ENCODE peak calls at places on chromosome 14, in four cellular contexts. D is breast epithelium, N is stomach, U is upper lobe of left lung. K is an unnamed sample. For H3K27me3, the result is how much of the 10 kb centered on the place peaks cover.

GRCh38 chr14:84826349-84826748 is 703.6 kb upstream of the FLRT2 start:
- DNase-seq in D (no peak), N (no peak), U (no peak), K (no peak)

GRCh38 chr14:94407906-94408305 is 19.5 kb upstream of the SERPINA1 start:
- DNase-seq in D (no peak), N (no peak), U (no peak), K (no peak)

GRCh38 chr14:88296343-88296742 is 26.7 kb downstream of the KCNK10 start:
- DNase-seq in D (no peak), N (no peak), U (no peak), K (no peak)

GRCh38 chr14:35365130-35366047 is 39.2 kb downstream of the NFKBIA start:
- DNase-seq in D (peak), N (peak), U (peak), K (peak)

GRCh38 chr14:90467501-90467900 is 70.7 kb downstream of the CALM1 start:
- DNase-seq in D (no peak), N (no peak), U (no peak), K (no peak)

GRCh38 chr14:45039390-45039789 is 44.5 kb upstream of the PRPF39 start:
- DNase-seq in D (no peak), N (no peak), U (no peak), K (no peak)

GRCh38 chr14:50319721-50320120 is 7.6 kb downstream of the DMAC2L start:
- DNase-seq in D (no peak), N (no peak), U (no peak), K (no peak)

GRCh38 chr14:106129274-106129673 is 602.9 kb downstream of the TMEM121 start:
- DNase-seq in D (no peak), N (no peak), U (no peak), K (no peak)

GRCh38 chr14:60647081-60647836 is 2.0 kb downstream of the SIX1 start:
- DNase-seq in D (no peak), N (no peak), U (no peak), K (no peak)

GRCh38 chr14:26917086-26917485 is 319.3 kb upstream of the NOVA1 start:
- DNase-seq in D (no peak), N (no peak), U (no peak), K (no peak)

GRCh38 chr14:77314043-77314442 is 6.6 kb downstream of the POMT2 start:
- DNase-seq in D (peak), N (no peak), U (no peak), K (peak)

GRCh38 chr14:77565289-77566081 is 51.0 kb downstream of the SPTLC2 start:
- DNase-seq in D (no peak), N (no peak), U (no peak), K (no peak)

GRCh38 chr14:72595152-72595551 is 298.7 kb downstream of the DPF3 start:
- DNase-seq in D (no peak), N (no peak), U (no peak), K (no peak)

GRCh38 chr14:95730126-95730525 is 16.2 kb upstream of the TCL1A start:
- DNase-seq in D (no peak), N (no peak), U (no peak), K (no peak)

GRCh38 chr14:36279306-36280244 is 40.9 kb downstream of the MBIP start:
- DNase-seq in D (no peak), N (no peak), U (no peak), K (no peak)

GRCh38 chr14:32698831-32699230 is 239.8 kb upstream of the NPAS3 start:
- DNase-seq in D (no peak), N (no peak), U (no peak), K (no peak)

GRCh38 chr14:72521045-72521444 is 372.9 kb downstream of the DPF3 start:
- DNase-seq in D (no peak), N (no peak), U (no peak), K (no peak)

GRCh38 chr14:77206261-77206824 is 24.7 kb downstream of the TMEM63C start:
- DNase-seq in D (no peak), N (no peak), U (no peak), K (no peak)

GRCh38 chr14:66295386-66295785 is 190.8 kb upstream of the CCDC196 start:
- DNase-seq in D (no peak), N (no peak), U (no peak), K (no peak)

GRCh38 chr14:72643317-72643801 is 250.5 kb downstream of the DPF3 start:
- DNase-seq in D (peak), N (no peak), U (no peak), K (no peak)

GRCh38 chr14:70008457-70008856 is 129.2 kb downstream of the SMOC1 start:
- DNase-seq in D (no peak), N (no peak), U (no peak), K (no peak)

GRCh38 chr14:71478542-71478941 is 453.7 kb upstream of the RGS6 start:
- DNase-seq in D (no peak), N (no peak), U (no peak), K (no peak)

GRCh38 chr14:67602995-67603545 is 3.0 kb upstream of the PIGH start:
- DNase-seq in D (no peak), N (no peak), U (no peak), K (no peak)

GRCh38 chr14:61841145-61841544 is 78.9 kb downstream of the SNAPC1 start:
- DNase-seq in D (no peak), N (no peak), U (no peak), K (no peak)

GRCh38 chr14:76708028-76708427 is 53.2 kb upstream of the VASH1 start:
- DNase-seq in D (no peak), N (no peak), U (no peak), K (no peak)

GRCh38 chr14:28762290-28762948 is 4.2 kb upstream of the FOXG1 start:
- DNase-seq in D (no peak), N (no peak), U (no peak), K (no peak)
- H3K27me3 ChIP-seq in D (under half), N (half or more), U (under half), K (half or more)

DNA sequence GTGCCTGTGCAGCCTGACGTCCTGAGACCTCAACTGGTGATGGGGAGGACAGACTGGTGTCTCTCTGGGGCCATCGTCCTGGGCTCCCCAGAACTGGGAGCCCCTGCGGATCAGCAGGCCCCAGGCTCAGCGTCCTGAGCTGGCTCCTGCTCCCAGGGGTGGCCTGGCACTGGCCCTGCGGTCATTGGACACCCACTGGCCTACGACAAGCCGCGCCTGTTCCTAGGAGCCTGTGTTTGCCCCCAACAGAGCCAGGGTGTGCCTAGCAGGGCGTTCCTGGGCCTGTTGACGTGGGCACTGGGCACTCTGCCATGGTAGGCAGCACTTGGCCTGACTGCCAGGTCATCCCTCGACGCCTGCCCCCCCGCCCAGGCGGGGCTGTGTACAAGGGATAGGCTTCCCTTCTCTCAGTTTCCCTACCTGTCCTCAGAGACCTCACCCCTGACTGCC is 8.4 kb downstream of the ADSS1 start:
- DNase-seq in D (no peak), N (peak), U (peak), K (no peak)
- TF ChIP-seq POLR2AphosphoS5 in D (no peak), N (peak), U (no peak), K (no peak)

GRCh38 chr14:22766457-22767322 is at the start of gene OXA1L:
- DNase-seq in D (peak), N (peak), U (peak), K (peak)
- TF ChIP-seq POLR2A in D (peak), N (no peak), U (peak), K (peak)

DNA sequence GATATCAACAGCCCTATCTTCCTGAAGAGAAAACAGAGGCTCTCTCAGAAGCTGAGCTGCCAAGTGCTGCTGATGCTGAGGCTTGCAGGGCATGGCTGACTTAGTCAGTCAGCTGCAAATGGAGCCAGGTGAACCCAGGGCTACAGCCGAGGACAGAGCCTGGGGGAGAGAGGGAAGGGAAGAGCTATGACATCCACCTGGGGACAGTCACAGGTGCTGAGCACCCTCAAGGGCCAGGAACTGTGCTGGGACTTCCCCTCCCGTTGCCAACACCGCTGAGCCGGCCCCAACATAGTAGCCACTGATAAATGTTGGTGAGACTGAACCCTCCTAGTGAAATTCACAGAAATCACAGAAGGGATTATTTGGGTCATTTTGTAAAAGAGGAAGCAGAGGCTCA is 6.7 kb upstream of the CHGA start:
- DNase-seq in D (no peak), N (no peak), U (no peak), K (no peak)
- H3K27me3 ChIP-seq in D (under half), N (half or more), U (under half), K (under half)

DNA sequence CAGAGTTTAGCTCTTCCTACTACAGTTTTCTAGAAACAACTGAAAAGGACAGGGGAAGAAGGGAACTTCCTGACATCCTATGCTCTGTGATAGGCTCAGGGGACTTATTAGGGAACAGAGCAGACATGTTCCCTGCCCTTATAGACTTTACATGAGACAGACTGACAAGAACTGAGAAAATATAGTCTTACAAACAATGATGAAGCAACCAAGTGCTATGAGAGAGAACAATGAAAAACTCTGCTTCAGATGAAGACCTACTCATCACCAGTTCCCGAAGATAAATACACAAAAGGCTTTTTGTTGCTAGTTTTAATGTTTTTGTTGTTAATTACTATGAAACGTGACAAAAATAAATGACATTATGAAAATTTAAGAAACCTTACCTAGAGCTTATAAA is 115.3 kb downstream of the SEC23A start:
- DNase-seq in D (no peak), N (no peak), U (no peak), K (no peak)
- TF ChIP-seq POLR2AphosphoS5 in D (no peak), N (no peak), U (no peak), K (no peak)

GRCh38 chr14:37416264-37416663 is 178.8 kb downstream of the FOXA1 start:
- DNase-seq in D (no peak), N (no peak), U (no peak), K (no peak)
- TF ChIP-seq POLR2A in D (no peak), N (no peak), U (no peak), K (no peak)

DNA sequence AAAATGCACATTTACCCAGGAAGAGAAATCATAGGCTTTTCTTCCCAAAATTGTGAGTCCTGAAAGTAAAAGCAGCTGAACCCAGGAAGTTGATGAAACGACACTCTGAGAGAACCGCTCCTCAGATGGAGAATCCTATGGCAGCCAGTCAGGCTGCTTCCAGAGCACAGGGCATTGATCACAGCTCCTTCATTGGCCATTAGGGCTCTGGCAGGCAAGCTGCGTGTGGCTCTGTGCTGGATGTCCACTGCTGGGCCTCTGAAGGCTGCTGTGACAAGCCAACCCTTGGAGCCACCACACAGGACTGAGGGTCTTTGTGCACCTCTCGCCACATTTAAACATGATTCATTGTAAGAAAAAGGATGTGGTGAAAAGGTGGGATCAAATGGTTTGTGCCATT is 89.4 kb downstream of the EXOC5 start:
- DNase-seq in D (no peak), N (no peak), U (no peak), K (no peak)
- H3K27me3 ChIP-seq in D (under half), N (under half), U (under half), K (under half)

DNA sequence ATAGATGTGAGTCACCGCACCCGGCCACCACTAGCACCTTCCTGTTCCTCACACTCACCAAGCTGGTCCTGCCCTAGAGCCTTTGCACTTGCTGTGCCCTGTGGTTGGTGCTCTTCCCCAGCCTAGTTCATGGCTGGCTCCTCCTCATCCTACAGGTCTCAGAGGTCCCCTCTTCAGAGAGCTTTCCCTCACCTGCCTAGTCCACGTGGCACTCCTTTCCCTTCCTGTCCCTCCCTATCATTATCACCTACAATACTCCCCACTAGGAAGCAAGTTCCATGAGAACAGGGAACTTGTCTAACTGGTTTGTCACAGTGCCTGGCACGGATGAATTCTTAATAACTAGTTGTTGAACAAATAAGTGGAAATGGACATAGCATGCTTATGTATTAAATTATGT is 24.0 kb upstream of the TMED10 start:
- DNase-seq in D (peak), N (peak), U (peak), K (no peak)
- TF ChIP-seq POLR2AphosphoS5 in D (peak), N (peak), U (peak), K (no peak)

GRCh38 chr14:92793709-92794546 is at the start of gene GOLGA5:
- DNase-seq in D (peak), N (peak), U (peak), K (peak)

GRCh38 chr14:92792885-92793284 is 1.2 kb upstream of the GOLGA5 start:
- DNase-seq in D (no peak), N (no peak), U (no peak), K (no peak)

GRCh38 chr14:92797935-92798653 is 4.0 kb downstream of the GOLGA5 start:
- DNase-seq in D (no peak), N (no peak), U (no peak), K (no peak)

GRCh38 chr14:92794961-92795360 is 856 bp downstream of the GOLGA5 start:
- DNase-seq in D (no peak), N (no peak), U (no peak), K (no peak)

DNA sequence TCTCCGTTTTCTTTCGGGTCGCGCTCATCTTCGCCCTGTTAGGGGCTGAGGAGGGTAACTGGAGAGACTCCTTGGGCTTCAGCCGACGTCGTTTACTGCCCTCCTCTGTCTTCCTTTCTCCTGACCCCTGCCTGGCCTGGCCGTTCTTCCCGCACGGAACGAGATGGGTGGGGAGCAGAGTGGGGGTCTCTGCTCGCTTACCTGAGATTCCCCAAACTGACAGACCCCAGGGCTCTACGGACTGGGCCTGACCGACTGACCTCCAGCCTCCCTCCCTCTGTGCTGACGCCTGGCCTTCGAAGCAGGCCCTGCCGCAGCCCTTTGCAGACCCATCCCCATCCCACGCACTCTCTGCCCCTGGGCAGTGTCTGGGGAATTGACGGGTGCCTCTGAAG is 439 bp downstream of the GOLGA5 start:
- DNase-seq in D (no peak), N (no peak), U (peak), K (peak)
- TF ChIP-seq POLR2A in D (no peak), N (no peak), U (no peak), K (no peak)

DNA sequence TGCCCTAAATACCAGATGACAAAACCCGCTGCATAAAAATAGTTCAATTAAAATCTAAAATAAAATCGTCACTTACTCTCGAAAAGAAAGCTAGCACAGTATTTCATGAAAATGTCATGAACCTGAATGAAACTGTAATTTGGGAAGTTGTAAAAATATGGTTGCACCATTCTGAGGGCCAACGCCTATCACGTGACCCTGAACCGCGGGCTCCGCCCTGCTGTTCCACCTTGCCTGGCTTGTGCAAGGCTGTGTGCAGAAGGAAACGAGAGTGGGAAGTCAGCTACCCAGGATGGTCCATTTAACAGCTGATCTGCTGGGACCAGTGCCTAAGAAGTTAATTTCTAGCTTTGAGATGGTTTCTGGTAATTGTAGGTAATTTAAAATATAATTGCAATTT is 91.7 kb upstream of the BMP4 start:
- DNase-seq in D (no peak), N (no peak), U (peak), K (no peak)
- H3K27me3 ChIP-seq in D (under half), N (under half), U (under half), K (under half)